ENCODE peak calls at places on chromosomes 13 and 19, in five cellular contexts. A is activated CD4-positive, alpha-beta T cell treated with anti-CD3 and anti-CD28 coated beads, Interleukin-2, amount 10 ng/mL, durations not matched to agents 7 days and 5 days; N is HT1080; U is activated effector memory CD4-positive, alpha-beta T cell treated with Interleukin-2 at 50 U/mL for 16 hours; I is HTR-8/SVneo. E is an unnamed sample.

GRCh38 chr13:76570485-76570884 is 315.7 kb downstream of the KCTD12 start:
- DNase-seq in N (no peak), I (no peak), U (no peak), A (no peak), E (no peak)

GRCh38 chr19:37243206-37243632 is 25.2 kb downstream of the ZNF383 start:
- DNase-seq in I (no peak), U (no peak), A (no peak), N (no peak), E (no peak)

GRCh38 chr19:16441661-16442071 is 30.1 kb downstream of the EPS15L1 start:
- DNase-seq in U (no peak), I (no peak), A (peak; percentile 20), N (no peak), E (no peak)

GRCh38 chr19:10417598-10418280 is 2.6 kb upstream of the PDE4A start:
- DNase-seq in I (no peak), A (no peak), N (peak; percentile 37), U (no peak), E (no peak)

GRCh38 chr19:6730153-6730804 is 7.1 kb downstream of the GPR108 start:
- DNase-seq in U (no peak), A (peak; percentile 49), N (no peak), I (no peak), E (no peak)

GRCh38 chr13:94674609-94675348 is 37.6 kb downstream of the SOX21 start:
- DNase-seq in N (peak; percentile 39), I (peak; percentile 17), A (peak; percentile 60), U (no peak), E (peak; percentile 16)

GRCh38 chr13:74204606-74205312 is 70.6 kb upstream of the KLF12 start:
- DNase-seq in I (no peak), A (no peak), N (peak; percentile 26), U (no peak), E (peak; percentile 52)

GRCh38 chr19:10305139-10305806 is 4.3 kb downstream of the ZGLP1 start:
- DNase-seq in U (no peak), N (no peak), I (no peak), A (no peak), E (peak; percentile 70)

E was measured in RPMI7951.